ENCODE peak calls at places on chromosome 15, in seven cellular contexts. A, S, C, U, M, J and H are unnamed samples.

GRCh38 chr15:80855206-80855605 is 76.0 kb downstream of the CEMIP start:
- DNase-seq in A (no peak), S (no peak), C (no peak), U (no peak), M (no peak), J (no peak), H (no peak)

GRCh38 chr15:48946088-48946839 is 17.5 kb downstream of the SHC4 start:
- DNase-seq in A (no peak), S (no peak), C (no peak), U (peak; percentile 39), M (no peak), J (no peak), H (no peak)

GRCh38 chr15:70806992-70807712 is 43.8 kb upstream of the UACA start:
- DNase-seq in A (peak; percentile 83), S (no peak), C (peak; percentile 80), U (no peak), M (no peak), J (peak; percentile 51), H (peak; percentile 22)

GRCh38 chr15:43763819-43764446 is 12.8 kb downstream of the ELL3 start:
- DNase-seq in A (no peak), S (no peak), C (no peak), U (no peak), M (no peak), J (no peak), H (no peak)

GRCh38 chr15:91534235-91534634 is 319.3 kb upstream of the SLCO3A1 start:
- DNase-seq in A (no peak), S (no peak), C (no peak), U (no peak), M (no peak), J (no peak), H (no peak)

GRCh38 chr15:39142500-39142899 is 438.4 kb upstream of the THBS1 start:
- DNase-seq in A (no peak), S (no peak), C (no peak), U (no peak), M (no peak), J (no peak), H (no peak)

GRCh38 chr15:65655026-65655425 is 33.3 kb downstream of the SLC24A1 start:
- DNase-seq in A (no peak), S (no peak), C (no peak), U (no peak), M (no peak), J (no peak), H (no peak)

GRCh38 chr15:93152264-93152884 is 63.4 kb upstream of the RGMA start:
- DNase-seq in A (no peak), S (no peak), C (no peak), U (no peak), M (no peak), J (peak; percentile 9), H (no peak)

GRCh38 chr15:59364238-59364637 is 8.4 kb downstream of the MYO1E start:
- DNase-seq in A (no peak), S (no peak), C (no peak), U (no peak), M (no peak), J (no peak), H (no peak)

GRCh38 chr15:94864600-94864999 is 633.2 kb downstream of the MCTP2 start:
- DNase-seq in A (no peak), S (no peak), C (no peak), U (no peak), M (no peak), J (no peak), H (no peak)

GRCh38 chr15:49235446-49236207 is 65.6 kb downstream of the GALK2 start:
- DNase-seq in A (peak; percentile 78), S (no peak), C (no peak), U (no peak), M (no peak), J (peak; percentile 48), H (peak; percentile 40)

GRCh38 chr15:73965730-73966103 is 26.4 kb downstream of the STOML1 start:
- DNase-seq in A (no peak), S (no peak), C (no peak), U (no peak), M (no peak), J (no peak), H (no peak)

GRCh38 chr15:86445750-86446149 is 366.1 kb downstream of the AGBL1 start:
- DNase-seq in A (no peak), S (no peak), C (no peak), U (no peak), M (no peak), J (no peak), H (no peak)

GRCh38 chr15:29805043-29805707 is 17.1 kb downstream of the TJP1 start:
- DNase-seq in A (no peak), S (no peak), C (peak; percentile 72), U (no peak), M (no peak), J (no peak), H (no peak)

GRCh38 chr15:67917037-67917436 is 77.2 kb upstream of the RNU6-1 start:
- DNase-seq in A (peak; percentile 67), S (no peak), C (peak; percentile 81), U (no peak), M (no peak), J (no peak), H (peak; percentile 82)

GRCh38 chr15:93716615-93717221 is 514.6 kb upstream of the MCTP2 start:
- DNase-seq in A (no peak), S (no peak), C (no peak), U (no peak), M (no peak), J (no peak), H (no peak)

GRCh38 chr15:37586976-37587375 is 347.5 kb upstream of the TMCO5A start:
- DNase-seq in A (no peak), S (no peak), C (no peak), U (no peak), M (no peak), J (no peak), H (no peak)

GRCh38 chr15:72184165-72184811 is 13.3 kb downstream of the GRAMD2A start:
- DNase-seq in A (no peak), S (no peak), C (no peak), U (no peak), M (peak; percentile 61), J (peak; percentile 30), H (peak; percentile 51)

GRCh38 chr15:44971036-44971435 is 14.5 kb downstream of the TERB2 start:
- DNase-seq in A (no peak), S (no peak), C (no peak), U (no peak), M (no peak), J (no peak), H (no peak)

DNA sequence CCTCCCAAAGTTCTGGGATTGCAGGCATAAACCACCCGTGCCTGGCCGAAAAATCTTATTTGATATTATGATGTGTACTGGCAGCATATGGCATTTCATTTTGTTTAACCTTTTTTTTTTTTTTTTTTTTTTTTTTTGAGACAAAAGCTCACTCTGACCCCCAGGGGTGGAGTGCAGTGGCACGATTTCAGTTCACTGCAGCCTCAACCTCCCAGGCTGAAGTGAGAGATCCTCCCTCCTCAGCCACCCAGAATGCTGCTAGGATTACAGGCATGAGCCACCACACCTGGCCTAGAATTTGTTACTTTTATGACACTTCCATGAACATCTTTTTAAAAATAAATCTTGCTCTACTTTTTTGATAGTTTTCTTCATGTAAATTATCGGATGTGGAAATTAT is 12.0 kb downstream of the TERB2 start:
- DNase-seq in A (no peak), S (no peak), C (no peak), U (no peak), M (no peak), J (no peak), H (no peak)
- TF ChIP-seq POLR2A in A (no peak), S (no peak), C (no peak), U (no peak), M (no peak), J (no peak), H (no peak)

GRCh38 chr15:83653288-83653638 is 660 bp upstream of the ADAMTSL3 start:
- DNase-seq in A (no peak), S (no peak), C (no peak), U (no peak), M (no peak), J (no peak), H (no peak)

GRCh38 chr15:83651541-83651940 is 2.4 kb upstream of the ADAMTSL3 start:
- DNase-seq in A (no peak), S (peak; percentile 14), C (no peak), U (no peak), M (no peak), J (no peak), H (no peak)

GRCh38 chr15:83652606-83653204 is 1.2 kb upstream of the ADAMTSL3 start:
- DNase-seq in A (no peak), S (peak; percentile 82), C (no peak), U (no peak), M (no peak), J (no peak), H (no peak)

GRCh38 chr15:83653639-83654378 is at the start of gene ADAMTSL3:
- DNase-seq in A (peak; percentile 92), S (peak; percentile 93), C (peak; percentile 89), U (no peak), M (peak; percentile 72), J (peak; percentile 88), H (peak; percentile 33)

GRCh38 chr15:83650831-83651230 is 3.1 kb upstream of the ADAMTSL3 start:
- DNase-seq in A (no peak), S (no peak), C (no peak), U (no peak), M (no peak), J (no peak), H (no peak)
- H3K27me3 ChIP-seq in A (no peaks in the 10 kb centered on the region), S (no peaks in the 10 kb centered on the region), C (no peaks in the 10 kb centered on the region), U (peaks cover 3% of the 10 kb centered on the region), M (peaks cover 47% of the 10 kb centered on the region), J (no peaks in the 10 kb centered on the region), H (peaks cover 26% of the 10 kb centered on the region)

DNA sequence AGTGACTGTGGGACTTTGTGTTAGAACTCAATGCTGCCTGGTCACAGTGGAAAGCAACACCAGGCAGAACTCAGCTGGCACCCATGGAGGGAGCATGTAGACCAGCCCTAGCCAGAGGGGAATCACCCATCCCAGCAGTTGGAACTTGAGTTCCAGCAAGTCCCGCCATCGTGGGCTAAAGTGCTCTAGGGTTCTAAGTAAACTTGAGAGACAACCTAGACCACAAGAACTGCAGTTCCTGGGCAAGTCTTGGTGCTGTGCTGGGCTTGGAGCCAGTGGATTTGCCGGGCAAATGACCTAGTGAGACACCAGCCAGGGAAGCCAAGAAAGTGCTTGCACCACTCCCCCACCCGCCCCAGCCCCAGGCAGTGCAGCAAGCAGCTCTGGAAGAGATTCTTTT is 24.4 kb downstream of the ISG20 start:
- DNase-seq in A (peak; percentile 53), S (peak; percentile 82), C (no peak), U (no peak), M (no peak), J (peak; percentile 74), H (no peak)
- TF ChIP-seq POLR2A in A (no peak), S (no peak), C (no peak), U (no peak), M (no peak), J (no peak), H (no peak)

GRCh38 chr15:40932146-40932545 is 3.0 kb downstream of the DLL4 start:
- DNase-seq in A (no peak), S (no peak), C (no peak), U (no peak), M (no peak), J (no peak), H (no peak)

GRCh38 chr15:40929730-40930429 is 740 bp downstream of the DLL4 start:
- DNase-seq in A (no peak), S (no peak), C (no peak), U (peak; percentile 57), M (peak; percentile 73), J (peak; percentile 63), H (no peak)

GRCh38 chr15:40931300-40932142 is 2.4 kb downstream of the DLL4 start:
- DNase-seq in A (no peak), S (no peak), C (no peak), U (no peak), M (no peak), J (no peak), H (no peak)

GRCh38 chr15:40928975-40929729 is at the start of gene DLL4:
- DNase-seq in A (no peak), S (no peak), C (no peak), U (peak; percentile 95), M (no peak), J (peak; percentile 68), H (no peak)

GRCh38 chr15:40930430-40931299 is 1.5 kb downstream of the DLL4 start:
- DNase-seq in A (no peak), S (no peak), C (no peak), U (peak; percentile 84), M (peak; percentile 66), J (peak; percentile 56), H (no peak)
- H3K27me3 ChIP-seq in A (peaks cover 60% of the 10 kb centered on the region), S (peaks cover 67% of the 10 kb centered on the region), C (no peaks in the 10 kb centered on the region), U (no peaks in the 10 kb centered on the region), M (peaks cover 68% of the 10 kb centered on the region), J (peaks cover 35% of the 10 kb centered on the region), H (peaks cover 67% of the 10 kb centered on the region)